ENCODE peak calls at places on chromosomes 13 and 19, in four cellular contexts. X is stimulated activated naive CD4-positive, alpha-beta T cell; U is progenitor cell of endocrine pancreas; L is Daoy. G is an unnamed sample.

GRCh38 chr19:13843104-13843921 is 33.6 kb upstream of the NANOS3 start:
- DNase-seq in U (no peak), X (no peak), L (peak; percentile 91), G (peak; percentile 71)

GRCh38 chr13:19984430-19985218 is 26.1 kb downstream of the ZMYM2 start:
- DNase-seq in X (no peak), U (no peak), L (peak; percentile 3), G (no peak)

GRCh38 chr19:4971424-4971793 is 2.5 kb downstream of the KDM4B start:
- DNase-seq in L (no peak), X (peak; percentile 21), U (no peak), G (no peak)

GRCh38 chr13:73187106-73187505 is 128.3 kb downstream of the KLF5 start:
- DNase-seq in X (no peak), L (no peak), U (no peak), G (no peak)

GRCh38 chr13:109400625-109401257 is 385.6 kb downstream of the IRS2 start:
- DNase-seq in L (no peak), U (no peak), X (no peak), G (no peak)

GRCh38 chr13:26050568-26051230 is 1.1 kb downstream of the SHISA2 start:
- DNase-seq in L (peak; percentile 50), U (peak; percentile 52), X (peak; percentile 40), G (peak; percentile 78)

GRCh38 chr19:8580710-8581281 is 3.6 kb upstream of the MYO1F start:
- DNase-seq in U (peak; percentile 76), L (peak; percentile 80), X (peak; percentile 84), G (peak; percentile 93)

GRCh38 chr13:31997641-31998040 is 33.9 kb upstream of the FRY start:
- DNase-seq in X (no peak), L (no peak), U (no peak), G (no peak)

GRCh38 chr19:2053601-2054389 is 2.8 kb upstream of the MKNK2 start:
- DNase-seq in X (no peak), L (no peak), U (no peak), G (no peak)

GRCh38 chr13:39874331-39875055 is 219.0 kb downstream of the COG6 start:
- DNase-seq in U (no peak), L (no peak), X (no peak), G (no peak)

GRCh38 chr19:22422220-22422619 is at the start of gene ZNF98:
- DNase-seq in L (peak; percentile 72), X (no peak), U (no peak), G (no peak)

GRCh38 chr13:30312859-30313258 is 5.5 kb upstream of the KATNAL1 start:
- DNase-seq in L (no peak), U (no peak), X (no peak), G (no peak)

GRCh38 chr13:80168089-80168850 is 172.7 kb downstream of the SPRY2 start:
- DNase-seq in U (no peak), X (no peak), L (no peak), G (no peak)

GRCh38 chr19:7840629-7841028 is 10.6 kb downstream of the EVI5L start:
- DNase-seq in U (no peak), L (no peak), X (no peak), G (no peak)

GRCh38 chr13:44903596-44903995 is 85.7 kb downstream of the NUFIP1 start:
- DNase-seq in U (no peak), X (no peak), L (no peak), G (peak; percentile 58)

GRCh38 chr19:6690160-6690885 is 20.4 kb upstream of the TNFSF14 start:
- DNase-seq in X (no peak), L (no peak), U (no peak), G (no peak)

GRCh38 chr13:111531505-111531904 is 211.1 kb downstream of the TEX29 start:
- DNase-seq in U (no peak), L (peak; percentile 28), X (no peak), G (no peak)

GRCh38 chr19:29285878-29286277 is 72.9 kb upstream of the UQCRFS1 start:
- DNase-seq in L (peak; percentile 31), U (no peak), X (no peak), G (peak; percentile 73)

GRCh38 chr19:46988614-46989230 is 30.9 kb upstream of the NPAS1 start:
- DNase-seq in X (no peak), L (no peak), U (no peak), G (no peak)